ENCODE peak calls at places on chromosomes 16 and 17, in ten cellular contexts. D is Calu3; K is NCI-H1417; F is iPS-NIHi11; C is CD8-positive, alpha-beta T cell; E is stimulated activated CD4-positive, alpha-beta T cell treated with anti-CD3 and anti-CD28 coated beads, Interleukin-1b, Interleukin-23, amount 100 ng/mL, for 1 hour; J is activated gamma-delta T cell; Z is psoas muscle; N is germinal center; H is RWPE1. I is an unnamed sample.

GRCh38 chr17:9140550-9141422 is 119.5 kb downstream of the NTN1 start:
- DNase-seq in D (no peak), Z (no peak), J (no peak), E (no peak), N (no peak), K (no peak), C (no peak), H (no peak), F (no peak), I (no peak)

GRCh38 chr16:84582958-84583516 is 34.8 kb downstream of the COTL1 start:
- DNase-seq in N (no peak), K (no peak), F (no peak), J (no peak), E (no peak), H (no peak), Z (no peak), C (no peak), D (no peak), I (peak; percentile 59)

GRCh38 chr16:67531247-67531646 is 2.6 kb downstream of the RIPOR1 start:
- DNase-seq in Z (no peak), F (no peak), E (no peak), D (no peak), C (no peak), H (no peak), N (peak; percentile 59), K (no peak), J (no peak), I (no peak)

GRCh38 chr16:1070084-1070987 is 2.2 kb upstream of the SSTR5 start:
- DNase-seq in J (no peak), H (no peak), D (no peak), E (no peak), F (no peak), Z (no peak), C (no peak), K (no peak), N (no peak), I (no peak)

GRCh38 chr17:63039899-63040602 is 74.0 kb downstream of the TANC2 start:
- DNase-seq in F (no peak), C (no peak), H (peak; percentile 41), E (no peak), Z (no peak), K (peak; percentile 53), D (no peak), N (no peak), J (no peak), I (no peak)

GRCh38 chr17:72812823-72813222 is 279.7 kb downstream of the SLC39A11 start:
- DNase-seq in Z (no peak), N (no peak), K (no peak), J (no peak), C (no peak), H (peak; percentile 71), E (no peak), D (no peak), F (no peak), I (no peak)

GRCh38 chr16:13307255-13307654 is 405.9 kb downstream of the SHISA9 start:
- DNase-seq in J (no peak), C (no peak), K (no peak), Z (no peak), F (no peak), N (no peak), E (no peak), H (peak; percentile 64), D (peak; percentile 24), I (no peak)

GRCh38 chr16:2814757-2815298 is 2.2 kb upstream of the PRSS21 start:
- DNase-seq in J (no peak), F (no peak), E (no peak), C (no peak), N (no peak), K (no peak), H (no peak), D (no peak), Z (no peak), I (no peak)

GRCh38 chr17:57945999-57946797 is 9.0 kb downstream of the CUEDC1 start:
- DNase-seq in J (no peak), F (no peak), C (no peak), D (no peak), N (no peak), H (peak; percentile 74), Z (no peak), K (peak; percentile 27), E (no peak), I (peak; percentile 9)

GRCh38 chr16:2817496-2818277 is 650 bp downstream of the PRSS21 start:
- DNase-seq in D (no peak), E (no peak), C (no peak), K (no peak), F (no peak), H (no peak), Z (no peak), N (no peak), J (no peak), I (no peak)

GRCh38 chr16:76280421-76280820 is 3.2 kb downstream of the CNTNAP4 start:
- DNase-seq in K (no peak), F (no peak), C (no peak), N (no peak), Z (no peak), H (no peak), J (no peak), D (no peak), E (no peak), I (no peak)

GRCh38 chr16:58114827-58115825 is 14.1 kb downstream of the CFAP20 start:
- DNase-seq in N (no peak), Z (no peak), J (no peak), E (no peak), H (no peak), C (no peak), K (no peak), D (no peak), F (no peak), I (no peak)

GRCh38 chr17:34527121-34527907 is 52.1 kb upstream of the TMEM132E start:
- DNase-seq in F (no peak), H (no peak), D (no peak), J (no peak), N (no peak), K (no peak), E (no peak), C (no peak), Z (no peak), I (no peak)

GRCh38 chr17:80791758-80792284 is 199.8 kb upstream of the CHMP6 start:
- DNase-seq in Z (peak; percentile 81), N (no peak), D (peak; percentile 72), E (no peak), H (peak; percentile 83), C (peak; percentile 32), F (no peak), J (no peak), K (no peak), I (no peak)

GRCh38 chr17:77280304-77280910 is 139.6 kb downstream of the SEC14L1 start:
- DNase-seq in N (no peak), D (peak; percentile 47), J (no peak), H (peak; percentile 87), E (no peak), F (no peak), C (no peak), K (peak; percentile 58), Z (no peak), I (no peak)

I was measured in posterior cingulate gyrus.